ENCODE peak calls at places on chromosomes 2 and 18, in eight cellular contexts. B, N, K, I, W, X, S and D are unnamed samples.

GRCh38 chr2:64259301-64259700 is 115.1 kb upstream of the PELI1 start:
- DNase-seq in I (no peak), S (peak), K (no peak), N (no peak), B (no peak), W (no peak), X (no peak), D (no peak)

GRCh38 chr18:23166863-23167531 is 31.7 kb downstream of the CABLES1 start:
- DNase-seq in W (no peak), B (no peak), X (no peak), K (no peak), S (peak), I (no peak), N (no peak), D (no peak)

GRCh38 chr2:240205348-240205747 is 64.9 kb upstream of the OTOS start:
- DNase-seq in W (peak), I (peak), K (no peak), N (no peak), X (peak), B (no peak), S (peak), D (no peak)

GRCh38 chr18:77114564-77115391 is 17.8 kb downstream of the MBP start:
- DNase-seq in S (peak), W (peak), N (peak), X (peak), K (no peak), B (peak), I (peak), D (peak)

GRCh38 chr2:43269706-43270105 is 43.3 kb upstream of the ZFP36L2 start:
- DNase-seq in X (no peak), B (peak), W (peak), K (no peak), S (peak), I (no peak), N (peak), D (no peak)

GRCh38 chr2:12754643-12755042 is 37.9 kb downstream of the TRIB2 start:
- DNase-seq in S (no peak), I (no peak), K (no peak), W (no peak), X (no peak), N (no peak), B (no peak), D (no peak)

GRCh38 chr2:55759271-55759921 is 65.8 kb upstream of the PNPT1 start:
- DNase-seq in B (no peak), X (no peak), N (no peak), I (no peak), W (no peak), S (no peak), K (no peak), D (no peak)

GRCh38 chr2:187842978-187843847 is 289.0 kb upstream of the TFPI start:
- DNase-seq in K (no peak), B (no peak), W (peak), X (peak), N (peak), I (no peak), S (peak), D (no peak)

GRCh38 chr2:200483729-200484198 is 26.1 kb downstream of the KCTD18 start:
- DNase-seq in I (no peak), K (no peak), S (peak), W (peak), X (peak), N (peak), B (peak), D (no peak)

GRCh38 chr2:164178835-164179470 is 442.3 kb downstream of the GRB14 start:
- DNase-seq in I (no peak), S (peak), K (no peak), X (no peak), B (no peak), W (peak), N (no peak), D (no peak)

GRCh38 chr2:33222309-33222708 is 254.1 kb upstream of the RASGRP3 start:
- DNase-seq in W (no peak), X (no peak), S (no peak), K (no peak), N (no peak), B (no peak), I (no peak), D (no peak)

GRCh38 chr2:69770193-69770702 is 28.3 kb downstream of the ANXA4 start:
- DNase-seq in X (peak), K (no peak), W (peak), I (no peak), S (peak), B (no peak), N (peak), D (no peak)

GRCh38 chr2:23121968-23122648 is 262.9 kb upstream of the KLHL29 start:
- DNase-seq in X (no peak), K (no peak), N (no peak), I (no peak), W (no peak), B (no peak), S (no peak), D (no peak)

GRCh38 chr2:197152451-197153228 is 157.9 kb downstream of the ANKRD44 start:
- DNase-seq in K (peak), I (no peak), B (no peak), W (peak), N (no peak), S (no peak), X (peak), D (no peak)

GRCh38 chr18:41906528-41907256 is 48.3 kb upstream of the PIK3C3 start:
- DNase-seq in N (peak), K (peak), S (peak), X (peak), W (peak), B (no peak), I (no peak), D (no peak)

GRCh38 chr2:197372582-197372981 is 62.0 kb upstream of the ANKRD44 start:
- DNase-seq in I (no peak), B (no peak), X (no peak), W (no peak), N (no peak), K (no peak), S (peak), D (no peak)

GRCh38 chr2:19769513-19769912 is 132.3 kb downstream of the TTC32 start:
- DNase-seq in K (no peak), S (peak), N (no peak), B (no peak), W (no peak), I (no peak), X (peak), D (no peak)

GRCh38 chr2:217371681-217372297 is 511.9 kb upstream of the TNP1 start:
- DNase-seq in I (no peak), S (no peak), N (no peak), B (no peak), X (no peak), W (no peak), K (no peak), D (no peak)

GRCh38 chr2:9085353-9085752 is 81.9 kb upstream of the MBOAT2 start:
- DNase-seq in I (no peak), N (no peak), W (no peak), B (no peak), S (no peak), X (no peak), K (no peak), D (no peak)

GRCh38 chr2:98769784-98770183 is 38.9 kb upstream of the MGAT4A start:
- DNase-seq in I (no peak), W (no peak), N (no peak), B (peak), K (no peak), S (no peak), X (no peak), D (no peak)

GRCh38 chr18:44464401-44465185 is 216.1 kb upstream of the SETBP1 start:
- DNase-seq in I (no peak), S (peak), K (no peak), X (no peak), B (no peak), W (peak), N (no peak), D (no peak)

GRCh38 chr2:86632672-86633071 is 9.0 kb upstream of the RNF103 start:
- DNase-seq in W (no peak), X (peak), I (no peak), K (no peak), N (peak), B (no peak), S (no peak), D (no peak)

GRCh38 chr2:36808386-36808785 is 111.9 kb downstream of the VIT start:
- DNase-seq in B (no peak), I (no peak), N (no peak), W (no peak), K (no peak), X (peak), S (no peak), D (no peak)

GRCh38 chr2:9410108-9410507 is 13.2 kb downstream of the ITGB1BP1 start:
- DNase-seq in W (no peak), S (no peak), X (no peak), K (no peak), N (no peak), I (no peak), B (no peak), D (no peak)

GRCh38 chr2:181810823-181811695 is 80.5 kb upstream of the ITPRID2 start:
- DNase-seq in N (peak), S (peak), I (no peak), W (peak), B (peak), X (peak), K (no peak), D (no peak)

GRCh38 chr2:168037772-168038171 is 209.6 kb downstream of the STK39 start:
- DNase-seq in K (no peak), I (no peak), S (peak), W (peak), B (no peak), N (no peak), X (no peak), D (no peak)

GRCh38 chr2:111169268-111169667 is 48.6 kb downstream of the BCL2L11 start:
- DNase-seq in I (no peak), S (no peak), N (no peak), W (no peak), K (no peak), X (no peak), B (no peak), D (no peak)

GRCh38 chr2:1632006-1632348 is 112.3 kb downstream of the PXDN start:
- DNase-seq in B (no peak), W (peak), I (no peak), K (no peak), S (no peak), X (no peak), N (peak), D (no peak)

GRCh38 chr2:239441261-239441701 is 40.5 kb upstream of the HDAC4 start:
- DNase-seq in X (no peak), S (no peak), B (no peak), K (no peak), I (no peak), N (no peak), W (peak), D (peak)

GRCh38 chr2:205158404-205158803 is 523.9 kb upstream of the NRP2 start:
- DNase-seq in S (no peak), W (no peak), X (no peak), I (no peak), K (no peak), B (no peak), N (no peak), D (no peak)

GRCh38 chr2:80968450-80968849 is 663.9 kb upstream of the LRRTM1 start:
- DNase-seq in I (no peak), S (no peak), X (no peak), K (no peak), N (no peak), W (no peak), B (no peak), D (no peak)

GRCh38 chr2:200099271-200099670 is 143.9 kb downstream of the MAIP1 start:
- DNase-seq in N (no peak), K (no peak), W (no peak), B (no peak), I (no peak), X (no peak), S (no peak), D (no peak)

GRCh38 chr18:76980663-76981387 is 151.8 kb downstream of the MBP start:
- DNase-seq in X (no peak), N (no peak), S (no peak), I (no peak), K (no peak), B (no peak), W (no peak), D (no peak)

GRCh38 chr2:71568103-71568502 is 114.7 kb downstream of the DYSF start:
- DNase-seq in S (no peak), W (no peak), X (no peak), B (no peak), K (no peak), I (no peak), N (no peak), D (no peak)

GRCh38 chr2:149329470-149330126 is 789 bp upstream of the LYPD6 start:
- DNase-seq in W (peak), I (peak), X (peak), S (peak), K (no peak), B (peak), N (peak), D (peak)

GRCh38 chr2:218168016-218168415 is 1.3 kb upstream of the CXCR1 start:
- DNase-seq in K (no peak), X (no peak), S (no peak), B (no peak), W (no peak), N (no peak), I (no peak), D (no peak)

DNA sequence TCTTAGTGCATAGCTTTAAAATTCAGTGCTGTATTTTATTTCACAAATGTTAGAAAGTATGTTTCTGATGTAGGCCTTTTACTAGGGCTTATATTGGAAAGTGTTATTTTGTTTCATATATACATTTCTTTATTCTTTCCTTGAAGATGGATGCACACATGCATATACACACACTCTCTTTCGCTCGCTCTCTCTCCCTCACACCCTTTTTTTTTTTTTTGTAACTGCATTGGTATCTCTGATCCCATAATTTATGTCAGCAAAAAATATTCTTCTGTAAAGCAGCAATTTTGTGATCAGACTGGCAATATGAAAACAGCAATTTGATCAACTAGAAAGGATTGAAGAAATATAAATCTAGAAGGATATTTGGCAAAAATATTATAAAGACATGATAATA is 2.0 kb downstream of the MBD5 start:
- DNase-seq in X (no peak), S (no peak), W (no peak), N (no peak), K (no peak), B (no peak), I (no peak), D (no peak)
- H3K4me3 ChIP-seq in X (no peak), S (peak), W (peak), N (peak), K (peak), B (no peak), I (no peak), D (peak)

GRCh38 chr18:39773656-39774055 is 2181.4 kb upstream of the PIK3C3 start:
- DNase-seq in W (peak), X (no peak), I (no peak), B (no peak), S (peak), N (no peak), K (no peak), D (no peak)

GRCh38 chr18:39776766-39777165 is 2178.3 kb upstream of the PIK3C3 start:
- DNase-seq in S (no peak), I (no peak), B (no peak), W (no peak), K (no peak), N (no peak), X (no peak), D (no peak)

GRCh38 chr18:39772155-39772919 is 2182.7 kb upstream of the PIK3C3 start:
- DNase-seq in S (peak), N (no peak), K (no peak), W (peak), I (no peak), B (no peak), X (no peak), D (no peak)

GRCh38 chr18:39770399-39770798 is 2184.6 kb upstream of the PIK3C3 start:
- DNase-seq in I (no peak), B (no peak), X (no peak), N (no peak), S (peak), W (no peak), K (no peak), D (no peak)

GRCh38 chr18:39774957-39775582 is 2180.0 kb upstream of the PIK3C3 start:
- DNase-seq in B (no peak), K (no peak), X (no peak), S (no peak), W (no peak), I (no peak), N (no peak), D (no peak)
- H3K4me3 ChIP-seq in B (no peak), K (no peak), X (no peak), S (no peak), W (no peak), I (no peak), N (no peak), D (no peak)

DNA sequence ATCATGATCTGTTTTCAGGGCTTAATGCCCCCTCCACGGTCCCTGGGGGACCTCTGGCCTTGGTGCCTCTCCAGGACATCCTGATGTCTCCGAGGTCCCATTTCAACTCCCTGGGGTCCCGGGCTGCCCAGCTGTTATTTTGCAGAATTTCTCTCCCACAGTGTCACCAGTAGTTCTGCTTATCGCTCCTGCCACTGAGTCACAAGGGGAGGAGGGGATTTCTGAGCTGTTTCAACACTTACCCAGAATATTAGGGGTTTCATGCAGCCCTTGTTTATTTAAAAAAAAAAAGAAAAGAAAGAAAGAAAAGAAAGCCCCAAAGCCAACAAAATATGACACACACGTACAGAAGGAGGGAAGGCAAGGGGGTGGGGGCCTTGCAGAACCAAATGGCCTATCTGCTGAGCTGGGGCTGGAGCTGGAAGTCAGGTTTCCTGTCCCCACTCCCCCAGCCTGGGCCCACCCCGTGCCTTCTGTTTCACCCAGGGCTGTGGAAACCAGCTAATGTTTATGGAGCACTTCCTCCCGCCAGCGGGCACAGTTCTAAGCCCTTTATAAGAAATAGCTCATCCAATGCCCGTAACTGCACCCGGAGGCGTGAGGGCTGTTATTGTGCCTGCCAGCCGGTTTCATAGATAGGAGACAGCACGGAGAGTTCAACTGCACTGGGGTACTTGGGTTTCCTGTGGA is 8.4 kb upstream of the ARID5A start:
- DNase-seq in N (no peak), I (no peak), B (no peak), X (no peak), S (peak), K (peak), W (no peak), D (no peak)
- H3K4me3 ChIP-seq in N (no peak), I (no peak), B (peak), X (no peak), S (peak), K (peak), W (peak), D (no peak)

GRCh38 chr2:233973786-233974185 is 56.6 kb downstream of the TRPM8 start:
- DNase-seq in K (no peak), X (no peak), N (no peak), B (no peak), S (no peak), I (no peak), W (no peak), D (no peak)
- H3K4me3 ChIP-seq in K (no peak), X (no peak), N (no peak), B (no peak), S (no peak), I (no peak), W (no peak), D (no peak)

GRCh38 chr2:207126724-207127314 is 38.9 kb downstream of the KLF7 start:
- DNase-seq in N (no peak), S (peak), B (no peak), X (no peak), K (no peak), W (peak), I (no peak), D (no peak)
- H3K4me3 ChIP-seq in N (no peak), S (no peak), B (no peak), X (no peak), K (no peak), W (no peak), I (no peak), D (no peak)

DNA sequence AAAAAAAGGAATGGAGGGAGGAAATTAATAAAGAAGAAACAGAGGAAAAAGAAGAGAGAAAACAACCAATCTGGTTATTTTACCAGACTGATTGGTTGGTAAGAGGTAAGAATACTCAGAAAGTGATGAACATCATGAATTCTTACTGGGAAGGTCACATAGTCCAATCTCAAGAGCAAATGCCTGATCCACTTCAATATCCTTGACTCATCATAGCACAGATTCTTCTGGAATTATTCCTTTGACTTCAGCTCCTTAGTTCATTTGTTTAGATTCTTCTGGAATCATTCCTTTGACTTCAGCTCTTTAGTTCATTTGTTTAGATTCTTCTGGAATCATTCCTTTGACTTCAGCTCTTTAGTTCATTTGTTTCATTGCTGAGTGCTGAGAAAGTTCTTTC is 2030.6 kb upstream of the CELF4 start:
- DNase-seq in K (no peak), W (no peak), I (no peak), B (no peak), X (no peak), N (no peak), S (no peak), D (no peak)
- H3K4me3 ChIP-seq in K (no peak), W (no peak), I (no peak), B (no peak), X (no peak), N (no peak), S (no peak), D (no peak)

DNA sequence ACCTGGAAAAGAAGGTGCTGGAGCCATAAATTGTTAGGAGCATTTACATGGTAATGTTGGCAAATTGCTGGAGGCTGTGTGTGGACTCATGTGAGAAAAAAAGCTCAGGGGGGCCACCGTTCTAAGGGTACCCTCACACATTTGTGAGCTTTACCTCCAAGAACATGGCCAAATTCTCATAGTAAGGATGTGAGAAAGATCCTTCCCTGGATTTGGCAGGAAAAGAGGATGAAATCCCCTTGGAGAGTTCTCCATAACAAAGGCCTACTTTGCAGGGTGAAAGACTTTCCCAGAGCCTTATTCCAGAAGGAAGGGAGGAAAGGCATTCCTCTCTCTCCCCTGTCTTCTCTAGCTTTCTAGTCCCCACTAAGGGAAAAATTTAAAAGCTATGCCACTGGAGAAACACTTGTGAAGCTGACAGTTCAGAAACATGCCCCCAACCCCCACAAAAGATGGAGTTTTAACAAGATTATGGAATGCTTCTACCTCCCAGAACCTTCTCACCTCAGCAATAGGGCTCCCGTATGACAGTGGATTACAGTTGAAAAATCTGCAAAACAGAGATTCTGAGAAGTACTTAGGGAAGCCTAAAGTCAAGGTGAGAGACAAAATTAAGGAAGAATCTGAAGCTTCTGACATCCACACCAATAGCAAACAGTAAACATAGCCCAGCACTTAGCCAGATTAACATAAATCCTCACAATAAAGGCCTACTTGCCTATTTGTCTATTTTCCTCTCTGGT is 20.2 kb upstream of the ERMN start:
- DNase-seq in I (no peak), B (no peak), W (no peak), S (no peak), X (no peak), K (no peak), N (no peak), D (no peak)
- H3K4me3 ChIP-seq in I (no peak), B (no peak), W (no peak), S (no peak), X (no peak), K (no peak), N (no peak), D (no peak)

GRCh38 chr2:215207791-215208367 is 69.5 kb upstream of the ABCA12 start:
- DNase-seq in N (no peak), B (no peak), X (no peak), S (no peak), W (no peak), K (no peak), I (no peak), D (no peak)
- H3K4me3 ChIP-seq in N (no peak), B (no peak), X (no peak), S (no peak), W (no peak), K (no peak), I (no peak), D (no peak)